ENCODE peak calls at places on chromosome 11, in nine cellular contexts. E is natural killer cell, N is AG04449, Y is cardiac fibroblast, O is astrocyte of the cerebellum, P is heart right ventricle, B is fibroblast of mammary gland, Q is foreskin fibroblast, G is right lobe of liver. Z is an unnamed sample.

GRCh38 chr11:82776377-82776776 is 42.7 kb upstream of the FAM181B start:
- DNase-seq in N (no peak), P (no peak), B (no peak), Q (peak; percentile 4), Y (no peak), E (no peak), G (no peak), O (no peak), Z (no peak)

GRCh38 chr11:12812849-12813248 is 138.6 kb downstream of the TEAD1 start:
- DNase-seq in Y (no peak), G (no peak), B (no peak), Q (peak; percentile 58), N (no peak), E (no peak), O (no peak), P (no peak), Z (no peak)

GRCh38 chr11:78733031-78733430 is 158.4 kb upstream of the NARS2 start:
- DNase-seq in B (peak; percentile 22), N (no peak), O (no peak), P (no peak), G (no peak), E (no peak), Q (peak; percentile 61), Y (no peak), Z (no peak)

GRCh38 chr11:117547188-117547831 is 219.7 kb downstream of the CEP164 start:
- DNase-seq in P (no peak), B (no peak), E (no peak), O (no peak), G (peak; percentile 15), Y (no peak), N (no peak), Q (no peak), Z (no peak)

GRCh38 chr11:62122076-62122475 is 1.7 kb upstream of the INCENP start:
- DNase-seq in Q (peak; percentile 8), B (no peak), O (no peak), G (no peak), Y (peak; percentile 25), N (no peak), P (no peak), E (no peak), Z (no peak)

GRCh38 chr11:199004-199581 is 6.2 kb downstream of the SCGB1C1 start:
- DNase-seq in G (peak; percentile 40), O (no peak), Y (no peak), E (no peak), N (no peak), P (no peak), Q (no peak), B (no peak), Z (no peak)

GRCh38 chr11:68773521-68774187 is 22.3 kb upstream of the TESMIN start:
- DNase-seq in O (no peak), Q (no peak), B (peak; percentile 10), G (no peak), N (no peak), P (no peak), Y (peak; percentile 10), E (no peak), Z (no peak)

GRCh38 chr11:68584097-68584496 is 100.2 kb upstream of the GAL start:
- DNase-seq in Q (peak; percentile 16), N (no peak), G (no peak), E (peak; percentile 43), B (peak; percentile 38), O (no peak), Y (peak; percentile 13), P (peak; percentile 46), Z (peak; percentile 39)

GRCh38 chr11:62138630-62139425 is 15.0 kb downstream of the INCENP start:
- DNase-seq in P (no peak), E (no peak), G (no peak), Y (no peak), Q (no peak), B (no peak), O (no peak), N (no peak), Z (no peak)

GRCh38 chr11:95877288-95877687 is 46.6 kb downstream of the MTMR2 start:
- DNase-seq in B (peak; percentile 100), Y (peak; percentile 91), P (no peak), Q (peak; percentile 96), G (no peak), E (no peak), O (peak; percentile 99), N (peak; percentile 99), Z (no peak)

GRCh38 chr11:2844116-2844515 is 41.5 kb downstream of the CDKN1C start:
- DNase-seq in Q (no peak), E (no peak), N (no peak), O (no peak), G (no peak), Y (no peak), B (no peak), P (no peak), Z (no peak)

GRCh38 chr11:59545179-59546020 is 34.1 kb downstream of the OR4D9 start:
- DNase-seq in O (no peak), G (no peak), Y (peak; percentile 84), P (no peak), B (peak; percentile 90), E (no peak), N (no peak), Q (peak; percentile 55), Z (no peak)

GRCh38 chr11:76248210-76248609 is 41.9 kb upstream of the WNT11 start:
- DNase-seq in O (no peak), G (no peak), B (peak; percentile 33), Q (no peak), E (no peak), P (no peak), N (no peak), Y (no peak), Z (no peak)

GRCh38 chr11:14190992-14191773 is 167.8 kb downstream of the RRAS2 start:
- DNase-seq in E (no peak), P (peak; percentile 7), N (no peak), Y (peak; percentile 17), O (no peak), G (no peak), Q (peak; percentile 21), B (no peak), Z (no peak)

GRCh38 chr11:17979770-17980371 is 33.0 kb downstream of the SERGEF start:
- DNase-seq in B (peak; percentile 20), N (no peak), G (no peak), O (no peak), Y (peak; percentile 24), E (no peak), Q (peak; percentile 38), P (no peak), Z (peak; percentile 6)

GRCh38 chr11:48078661-48079060 is 98.3 kb downstream of the PTPRJ start:
- DNase-seq in P (no peak), G (no peak), Y (peak; percentile 46), N (no peak), B (no peak), E (no peak), O (no peak), Q (no peak), Z (no peak)

GRCh38 chr11:3155691-3156258 is 9.3 kb downstream of the OSBPL5 start:
- DNase-seq in G (peak; percentile 33), Q (peak; percentile 86), B (peak; percentile 93), E (no peak), Y (peak; percentile 48), N (no peak), O (peak; percentile 72), P (no peak), Z (no peak)

GRCh38 chr11:47425611-47426010 is 628 bp downstream of the PSMC3 start:
- DNase-seq in G (no peak), Q (no peak), Y (no peak), B (no peak), N (no peak), E (no peak), O (no peak), P (no peak), Z (no peak)

GRCh38 chr11:36657610-36658225 is 59.7 kb upstream of the RAG2 start:
- DNase-seq in G (no peak), P (no peak), N (no peak), Y (no peak), Q (peak; percentile 45), O (no peak), B (no peak), E (no peak), Z (no peak)

GRCh38 chr11:105611414-105611813 is 1.5 kb downstream of the GRIA4 start:
- DNase-seq in B (no peak), G (no peak), Q (peak; percentile 5), P (no peak), Y (no peak), O (no peak), N (no peak), E (no peak), Z (no peak)

GRCh38 chr11:6315811-6316425 is 4.4 kb downstream of the CAVIN3 start:
- DNase-seq in Y (peak; percentile 78), E (no peak), P (peak; percentile 51), Q (peak; percentile 85), N (no peak), O (no peak), G (peak; percentile 67), B (peak; percentile 69), Z (no peak)

GRCh38 chr11:769887-770641 is 7.2 kb downstream of the GATD1 start:
- DNase-seq in G (no peak), Q (no peak), P (no peak), B (no peak), N (no peak), E (no peak), O (no peak), Y (no peak), Z (no peak)

GRCh38 chr11:46352063-46352841 is 5.0 kb downstream of the DGKZ start:
- DNase-seq in E (peak; percentile 68), G (no peak), Q (peak; percentile 54), P (no peak), O (no peak), B (peak; percentile 42), N (no peak), Y (peak; percentile 58), Z (peak; percentile 79)
- TF ChIP-seq CTCF in E (peak; percentile 99), G (peak; percentile 55), Q (peak; percentile 70), P (peak; percentile 70), O (peak; percentile 76), B (peak; percentile 79), N (peak; percentile 90), Y (peak; percentile 96), Z (peak; percentile 98)

GRCh38 chr11:64622681-64623080 is 31.7 kb downstream of the SLC22A12 start:
- DNase-seq in B (no peak), Q (no peak), E (no peak), N (no peak), G (no peak), O (no peak), Y (no peak), P (no peak), Z (no peak)
- TF ChIP-seq CTCF in B (no peak), Q (no peak), E (no peak), N (no peak), G (no peak), O (no peak), Y (no peak), P (no peak), Z (no peak)

GRCh38 chr11:50174189-50174588 is 141.5 kb downstream of the OR4C45 start:
- DNase-seq in Q (no peak), O (no peak), P (no peak), E (no peak), N (peak; percentile 5), G (no peak), B (peak; percentile 63), Y (peak; percentile 1), Z (no peak)
- TF ChIP-seq CTCF in Q (no peak), O (no peak), P (no peak), E (no peak), N (no peak), G (no peak), B (peak; percentile 10), Y (peak; percentile 51), Z (no peak)

DNA sequence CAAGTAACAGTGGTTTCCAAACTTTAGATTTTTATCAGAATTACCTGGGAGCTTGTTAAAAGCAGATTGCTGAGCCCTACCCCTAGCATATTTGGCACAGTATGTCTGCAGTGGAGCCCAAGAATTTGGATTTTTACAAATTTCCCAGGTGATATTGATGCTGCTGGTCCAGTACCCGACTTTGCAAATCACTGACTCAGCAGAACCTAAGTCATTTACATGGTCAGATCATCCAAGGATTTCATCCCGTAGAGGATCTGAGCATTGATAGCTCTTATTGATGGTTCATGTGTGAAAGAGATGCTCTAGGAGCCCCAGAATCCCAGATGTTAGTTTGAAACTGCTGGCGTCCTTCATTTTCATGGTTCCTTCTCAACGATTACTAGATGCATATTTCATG is 6.0 kb downstream of the C11orf97 start:
- DNase-seq in N (no peak), E (no peak), G (no peak), Y (no peak), Q (no peak), B (no peak), O (no peak), P (no peak), Z (no peak)
- TF ChIP-seq CTCF in N (no peak), E (no peak), G (no peak), Y (no peak), Q (no peak), B (no peak), O (no peak), P (no peak), Z (no peak)